ENCODE peak calls at places on chromosomes 5 and 9, in eight cellular contexts. Z, M, K, O, A, C, X and Y are unnamed samples. For H3K4me1, H3K36me3 and H3K27me3, the result is how much of the 10 kb centered on the place peaks cover.

GRCh38 chr5:41214199-41214598 is 867 bp upstream of the C6 start:
- DNase-seq in Z (no peak), M (no peak), K (no peak), O (no peak), A (no peak), C (peak), X (no peak), Y (no peak)

GRCh38 chr5:135446615-135447014 is 533 bp downstream of the DCANP1 start:
- DNase-seq in Z (no peak), M (no peak), K (no peak), O (no peak), A (peak), C (no peak), X (no peak), Y (no peak)

GRCh38 chr5:78533356-78533755 is 115.2 kb downstream of the LHFPL2 start:
- DNase-seq in Z (peak), M (no peak), K (no peak), O (no peak), A (no peak), C (no peak), X (no peak), Y (no peak)

GRCh38 chr5:141413540-141414069 is 818 bp downstream of the PCDHGA10 start:
- DNase-seq in Z (no peak), M (no peak), K (no peak), O (no peak), A (peak), C (no peak), X (no peak), Y (no peak)

GRCh38 chr5:151257731-151258715 is 5.0 kb downstream of the GM2A start:
- DNase-seq in Z (no peak), M (no peak), K (peak), O (no peak), A (no peak), C (no peak), X (no peak), Y (no peak)

GRCh38 chr9:35051069-35051967 is 21.1 kb downstream of the VCP start:
- DNase-seq in Z (peak), M (peak), K (no peak), O (peak), A (no peak), C (peak), X (peak), Y (peak)

GRCh38 chr5:176658817-176659216 is 11.5 kb downstream of the TSPAN17 start:
- DNase-seq in Z (no peak), M (no peak), K (no peak), O (no peak), A (no peak), C (peak), X (peak), Y (peak)

GRCh38 chr5:128084228-128085167 is 932 bp downstream of the SLC12A2 start:
- DNase-seq in Z (peak), M (peak), K (peak), O (peak), A (peak), C (no peak), X (peak), Y (peak)

GRCh38 chr9:2494571-2494970 is 127.0 kb upstream of the VLDLR start:
- DNase-seq in Z (peak), M (no peak), K (no peak), O (peak), A (no peak), C (peak), X (no peak), Y (no peak)

GRCh38 chr5:115398726-115399125 is 102.3 kb upstream of the CCDC112 start:
- DNase-seq in Z (peak), M (no peak), K (no peak), O (no peak), A (no peak), C (peak), X (no peak), Y (no peak)

GRCh38 chr9:2210201-2210600 is 195.1 kb downstream of the SMARCA2 start:
- DNase-seq in Z (no peak), M (no peak), K (no peak), O (no peak), A (no peak), C (peak), X (no peak), Y (no peak)

GRCh38 chr5:118875131-118875530 is 113.2 kb downstream of the DTWD2 start:
- DNase-seq in Z (no peak), M (no peak), K (no peak), O (no peak), A (no peak), C (no peak), X (no peak), Y (no peak)

GRCh38 chr9:92292338-92293074 is 991 bp downstream of the IARS1 start:
- DNase-seq in Z (peak), M (no peak), K (no peak), O (no peak), A (no peak), C (peak), X (no peak), Y (no peak)

GRCh38 chr9:4266602-4267001 is 33.3 kb downstream of the GLIS3 start:
- DNase-seq in Z (no peak), M (no peak), K (no peak), O (no peak), A (no peak), C (no peak), X (no peak), Y (no peak)

GRCh38 chr5:148843510-148844318 is 17.3 kb downstream of the ADRB2 start:
- DNase-seq in Z (peak), M (no peak), K (no peak), O (no peak), A (no peak), C (no peak), X (no peak), Y (no peak)

GRCh38 chr9:34069831-34070230 is 21.1 kb upstream of the UBAP2 start:
- DNase-seq in Z (no peak), M (no peak), K (no peak), O (no peak), A (no peak), C (no peak), X (no peak), Y (no peak)

GRCh38 chr5:134594797-134595457 is 37.7 kb downstream of the SAR1B start:
- DNase-seq in Z (no peak), M (no peak), K (no peak), O (no peak), A (no peak), C (no peak), X (no peak), Y (no peak)

GRCh38 chr9:20770947-20771346 is 86.9 kb downstream of the FOCAD start:
- DNase-seq in Z (no peak), M (no peak), K (no peak), O (no peak), A (no peak), C (no peak), X (no peak), Y (no peak)

GRCh38 chr9:116101516-116101915 is 52.1 kb upstream of the PAPPA start:
- DNase-seq in Z (no peak), M (no peak), K (no peak), O (no peak), A (no peak), C (peak), X (no peak), Y (no peak)

GRCh38 chr9:125559894-125560293 is 147.1 kb downstream of the MAPKAP1 start:
- DNase-seq in Z (no peak), M (no peak), K (no peak), O (no peak), A (no peak), C (no peak), X (no peak), Y (no peak)

GRCh38 chr5:74266132-74266531 is 374.4 kb downstream of the ENC1 start:
- DNase-seq in Z (no peak), M (no peak), K (no peak), O (no peak), A (no peak), C (no peak), X (no peak), Y (no peak)

GRCh38 chr5:150272531-150272930 is 17.0 kb downstream of the CAMK2A start:
- DNase-seq in Z (peak), M (no peak), K (no peak), O (no peak), A (no peak), C (peak), X (no peak), Y (no peak)

GRCh38 chr9:78463750-78464149 is 166.8 kb downstream of the PSAT1 start:
- DNase-seq in Z (no peak), M (no peak), K (no peak), O (no peak), A (no peak), C (no peak), X (no peak), Y (no peak)

GRCh38 chr5:140357731-140358093 is 2.3 kb upstream of the SLC4A9 start:
- DNase-seq in Z (peak), M (peak), K (peak), O (peak), A (peak), C (peak), X (peak), Y (peak)

GRCh38 chr9:33921967-33922895 is 105.3 kb downstream of the UBE2R2 start:
- DNase-seq in Z (peak), M (no peak), K (no peak), O (no peak), A (peak), C (peak), X (no peak), Y (no peak)

GRCh38 chr5:142659405-142659804 is 26.5 kb downstream of the FGF1 start:
- DNase-seq in Z (no peak), M (no peak), K (no peak), O (no peak), A (no peak), C (no peak), X (no peak), Y (no peak)

GRCh38 chr9:78857371-78858225 is 560.7 kb downstream of the PSAT1 start:
- DNase-seq in Z (no peak), M (no peak), K (no peak), O (no peak), A (no peak), C (no peak), X (no peak), Y (no peak)

GRCh38 chr9:38358390-38359296 is 33.9 kb upstream of the ALDH1B1 start:
- DNase-seq in Z (peak), M (no peak), K (no peak), O (no peak), A (peak), C (no peak), X (no peak), Y (no peak)

GRCh38 chr5:132455614-132456115 is 34.9 kb downstream of the IRF1 start:
- DNase-seq in Z (no peak), M (no peak), K (no peak), O (no peak), A (no peak), C (no peak), X (no peak), Y (no peak)

GRCh38 chr5:132457371-132458225 is 33.0 kb downstream of the IRF1 start:
- DNase-seq in Z (peak), M (no peak), K (peak), O (no peak), A (no peak), C (peak), X (no peak), Y (peak)

GRCh38 chr5:132458226-132458560 is 32.4 kb downstream of the IRF1 start:
- DNase-seq in Z (peak), M (no peak), K (no peak), O (no peak), A (no peak), C (peak), X (no peak), Y (no peak)

GRCh38 chr5:132458651-132459030 is 31.9 kb downstream of the IRF1 start:
- DNase-seq in Z (peak), M (no peak), K (no peak), O (no peak), A (no peak), C (peak), X (no peak), Y (no peak)

DNA sequence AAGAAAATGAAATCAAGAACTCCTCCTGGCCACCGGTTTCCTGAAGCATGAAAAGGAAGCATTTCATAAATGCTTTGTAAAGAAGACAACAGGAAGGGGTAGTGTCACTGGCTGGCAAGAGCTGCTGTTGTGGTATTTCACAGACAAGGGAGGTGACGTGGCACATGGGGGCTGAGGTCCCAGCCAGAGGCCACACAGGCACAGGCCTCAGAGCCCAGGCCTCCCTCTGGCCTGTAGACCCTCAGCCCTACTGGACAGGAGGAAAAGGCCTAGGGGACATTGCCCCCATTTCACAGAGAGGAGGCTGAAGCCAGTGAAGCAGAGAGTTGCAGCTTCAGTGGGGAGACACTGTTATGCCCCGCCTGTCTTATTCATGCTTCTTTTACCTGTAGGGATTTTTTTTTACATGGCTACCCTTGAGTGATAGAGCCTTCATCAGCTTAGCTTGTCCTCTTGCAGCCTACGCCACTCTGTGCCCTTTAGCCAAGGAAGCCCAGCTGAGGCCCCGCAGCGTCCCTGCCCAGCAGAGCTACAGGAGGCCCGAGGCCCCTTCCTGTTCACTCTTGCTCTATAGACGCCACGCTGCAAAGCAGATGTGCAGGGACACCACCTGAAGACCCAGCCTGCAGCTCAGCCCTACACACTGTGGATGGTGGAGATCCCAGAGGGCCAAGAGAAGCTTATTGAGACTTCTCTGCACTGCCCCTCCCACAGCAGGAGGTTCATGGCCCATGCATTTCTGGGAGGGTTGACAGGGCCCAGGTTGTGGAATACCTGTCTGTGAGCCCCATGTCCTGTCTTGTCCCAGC is 33.8 kb downstream of the IRF1 start:
- DNase-seq in Z (peak), M (peak), K (peak), O (peak), A (peak), C (no peak), X (peak), Y (peak)
- H3K4me1 ChIP-seq in Z (under half), M (half or more), K (half or more), O (under half), A (under half), C (under half), X (half or more), Y (half or more)

GRCh38 chr5:622946-623522 is 10.9 kb downstream of the CEP72 start:
- DNase-seq in Z (no peak), M (no peak), K (peak), O (no peak), A (peak), C (no peak), X (no peak), Y (no peak)
- H3K36me3 ChIP-seq in Z (under half), M (under half), K (under half), O (under half), A (under half), C (under half), X (under half), Y (under half)

GRCh38 chr5:180347651-180348050 is 5.5 kb downstream of the GFPT2 start:
- DNase-seq in Z (no peak), M (no peak), K (no peak), O (no peak), A (no peak), C (no peak), X (no peak), Y (no peak)
- H3K27me3 ChIP-seq in Z (under half), M (under half), K (under half), O (under half), A (under half), C (under half), X (under half), Y (under half)

DNA sequence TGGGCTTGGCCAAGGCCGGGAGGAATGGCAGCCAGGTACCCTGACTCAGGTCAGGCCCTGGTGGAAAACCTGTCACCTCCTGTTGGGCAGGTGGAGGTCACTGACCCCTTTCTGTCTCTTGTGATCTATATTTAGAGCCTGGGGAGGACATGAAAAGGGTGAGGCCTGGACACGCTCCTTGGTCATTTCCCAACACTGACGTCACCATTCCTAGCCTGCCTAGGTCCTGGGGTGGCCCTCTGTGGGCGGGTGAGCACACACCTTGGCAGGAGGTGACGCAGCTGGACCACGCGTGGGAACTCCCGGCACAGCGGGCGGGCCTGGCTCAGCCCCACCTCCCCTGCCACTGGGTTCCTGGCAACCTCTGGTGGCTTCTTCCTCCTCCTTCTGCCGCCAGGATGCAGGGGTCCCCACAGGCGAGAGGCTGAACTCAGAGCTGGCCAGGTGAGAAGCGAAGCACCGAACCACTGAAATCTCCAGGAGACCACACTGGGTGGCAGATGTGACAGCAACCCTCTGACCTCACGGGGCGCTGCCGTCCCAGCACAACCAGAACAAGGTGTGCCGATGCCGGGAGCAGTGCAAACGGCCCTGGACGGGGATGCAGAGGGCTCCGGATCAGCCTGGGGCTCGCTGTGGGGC is 6.4 kb upstream of the RALGDS start:
- DNase-seq in Z (no peak), M (no peak), K (peak), O (peak), A (no peak), C (no peak), X (no peak), Y (peak)
- H3K4me1 ChIP-seq in Z (under half), M (half or more), K (half or more), O (under half), A (under half), C (under half), X (half or more), Y (half or more)

GRCh38 chr9:95481000-95481399 is 35.8 kb downstream of the PTCH1 start:
- DNase-seq in Z (no peak), M (no peak), K (no peak), O (no peak), A (no peak), C (no peak), X (no peak), Y (no peak)
- H3K36me3 ChIP-seq in Z (under half), M (under half), K (half or more), O (under half), A (under half), C (under half), X (under half), Y (under half)

GRCh38 chr9:132513416-132513815 is 69.0 kb upstream of the BARHL1 start:
- DNase-seq in Z (no peak), M (no peak), K (peak), O (no peak), A (no peak), C (no peak), X (no peak), Y (no peak)

GRCh38 chr9:132514821-132515220 is 67.6 kb upstream of the BARHL1 start:
- DNase-seq in Z (no peak), M (no peak), K (no peak), O (no peak), A (no peak), C (no peak), X (no peak), Y (no peak)

GRCh38 chr9:132516301-132516700 is 66.1 kb upstream of the BARHL1 start:
- DNase-seq in Z (no peak), M (no peak), K (no peak), O (no peak), A (no peak), C (peak), X (no peak), Y (no peak)

GRCh38 chr9:132516911-132517310 is 65.5 kb upstream of the BARHL1 start:
- DNase-seq in Z (no peak), M (no peak), K (no peak), O (no peak), A (no peak), C (no peak), X (no peak), Y (no peak)

DNA sequence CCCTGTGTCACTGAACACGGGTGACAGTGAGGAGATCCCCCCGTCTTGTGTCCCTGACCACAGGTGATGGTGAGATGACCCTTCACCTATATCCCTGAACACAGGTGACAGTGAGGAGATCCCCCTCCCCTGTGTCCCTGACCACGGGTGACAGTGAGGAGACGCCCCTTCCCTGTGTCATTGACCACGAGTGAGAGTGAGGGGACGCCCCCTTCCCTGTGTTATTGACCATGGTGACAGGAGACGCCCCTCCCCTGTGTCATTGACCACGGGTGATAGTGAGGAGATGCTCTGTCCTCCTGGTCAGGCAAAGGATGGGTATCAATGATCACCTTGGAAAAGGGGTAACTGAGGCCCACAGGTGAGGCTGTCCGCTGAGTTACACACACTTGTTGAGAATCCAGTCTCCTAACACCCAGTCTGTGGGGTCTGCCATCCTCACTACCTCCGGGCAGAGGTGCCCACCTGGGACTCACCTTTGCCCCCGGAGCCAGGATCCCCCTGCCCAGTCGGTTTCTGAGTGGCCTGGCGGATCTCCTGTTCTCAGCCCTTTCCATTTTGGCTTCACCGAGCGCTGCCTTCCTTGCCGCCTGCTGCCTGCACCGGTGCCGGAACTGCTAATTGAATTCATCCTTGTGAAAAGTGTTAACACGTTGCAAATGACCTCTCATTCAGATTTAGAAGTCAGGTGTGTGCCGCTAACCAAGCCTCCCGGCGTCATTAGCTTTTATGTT is 68.2 kb upstream of the BARHL1 start:
- DNase-seq in Z (no peak), M (no peak), K (peak), O (no peak), A (no peak), C (no peak), X (no peak), Y (no peak)
- H3K27me3 ChIP-seq in Z (half or more), M (half or more), K (under half), O (under half), A (under half), C (under half), X (under half), Y (under half)

DNA sequence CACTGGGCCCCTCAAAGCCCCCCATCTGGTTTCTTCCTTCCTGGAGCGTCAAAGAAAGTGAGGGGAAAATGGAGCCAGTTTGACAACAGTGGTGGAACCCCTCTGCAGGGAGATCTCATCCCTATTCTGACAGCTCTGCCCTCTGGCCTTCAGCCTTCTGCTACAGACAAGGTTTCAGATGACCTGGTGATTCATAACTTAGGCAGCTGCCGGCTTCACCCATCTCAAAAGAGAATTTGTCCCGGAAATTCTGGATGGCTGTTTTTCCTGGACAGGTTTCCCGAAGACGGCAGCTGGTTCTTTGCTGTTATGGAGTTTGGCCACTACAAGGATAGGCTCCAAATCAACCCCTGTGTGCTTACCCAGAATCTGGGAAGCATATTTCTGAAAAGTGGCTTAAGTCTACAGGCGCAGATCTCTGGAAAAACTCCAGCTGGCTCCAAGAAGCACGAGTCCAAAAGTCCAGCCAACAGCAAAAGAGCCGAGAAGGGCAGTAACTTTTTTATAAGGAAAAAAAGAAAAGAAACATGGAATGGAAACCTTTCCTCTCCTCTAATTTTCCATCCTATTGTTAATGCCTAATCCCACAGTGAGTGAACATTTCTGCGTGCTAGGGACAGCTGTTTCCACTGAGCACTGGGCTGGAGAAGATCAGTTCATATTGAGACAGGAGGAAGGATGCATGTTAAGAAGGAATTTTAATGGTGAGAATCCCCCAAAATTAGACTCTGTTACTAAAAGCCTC is 54.5 kb downstream of the ZNF366 start:
- DNase-seq in Z (peak), M (peak), K (no peak), O (peak), A (peak), C (peak), X (no peak), Y (no peak)
- H3K4me1 ChIP-seq in Z (under half), M (half or more), K (under half), O (under half), A (under half), C (under half), X (under half), Y (under half)